ENCODE peak calls at places on chromosomes 12 and 14, in seven cellular contexts. Q is fibroblast of the aortic adventitia; Y is GM23248; A is uterus; L is choroid plexus epithelial cell; D is effector memory CD4-positive, alpha-beta T cell; H is AG04450. M is an unnamed sample.

GRCh38 chr14:72607386-72608125 is 286.3 kb downstream of the DPF3 start:
- DNase-seq in Q (no peak), Y (peak; percentile 55), A (no peak), L (peak; percentile 35), D (no peak), H (no peak), M (peak; percentile 70)

GRCh38 chr14:68137704-68138619 is 318.4 kb downstream of the RAD51B start:
- DNase-seq in Q (peak; percentile 87), Y (peak; percentile 98), A (peak; percentile 35), L (peak; percentile 98), D (no peak), H (peak; percentile 80), M (peak; percentile 90)

GRCh38 chr12:121917950-121918678 is at the start of gene CFAP251:
- DNase-seq in Q (peak; percentile 41), Y (peak; percentile 72), A (peak; percentile 66), L (peak; percentile 68), D (peak; percentile 99), H (no peak), M (peak; percentile 95)

GRCh38 chr12:97748298-97748697 is 285.7 kb downstream of the RMST start:
- DNase-seq in Q (no peak), Y (no peak), A (no peak), L (no peak), D (no peak), H (no peak), M (no peak)

GRCh38 chr14:42335918-42336317 is 729.2 kb downstream of the LRFN5 start:
- DNase-seq in Q (no peak), Y (no peak), A (no peak), L (no peak), D (no peak), H (no peak), M (no peak)

GRCh38 chr12:106863185-106863584 is 88.7 kb downstream of the RIC8B start:
- DNase-seq in Q (no peak), Y (no peak), A (no peak), L (peak; percentile 30), D (no peak), H (no peak), M (no peak)

GRCh38 chr12:74317078-74317581 is 220.5 kb upstream of the ATXN7L3B start:
- DNase-seq in Q (peak; percentile 14), Y (no peak), A (peak; percentile 17), L (peak; percentile 94), D (no peak), H (no peak), M (no peak)

GRCh38 chr12:650983-651382 is 12.3 kb downstream of the NINJ2 start:
- DNase-seq in Q (no peak), Y (no peak), A (no peak), L (peak; percentile 53), D (no peak), H (no peak), M (peak; percentile 27)

GRCh38 chr12:89528434-89528833 is 2.6 kb upstream of the POC1B start:
- DNase-seq in Q (no peak), Y (no peak), A (no peak), L (no peak), D (no peak), H (no peak), M (no peak)

GRCh38 chr14:92926931-92927330 is 4.0 kb downstream of the CHGA start:
- DNase-seq in Q (peak; percentile 24), Y (peak; percentile 32), A (no peak), L (no peak), D (no peak), H (no peak), M (peak; percentile 90)

GRCh38 chr12:96399081-96399918 is 939 bp downstream of the CDK17 start:
- DNase-seq in Q (peak; percentile 63), Y (peak; percentile 84), A (peak; percentile 80), L (peak; percentile 57), D (peak; percentile 72), H (no peak), M (peak; percentile 92)

GRCh38 chr12:41700940-41701339 is 443.7 kb downstream of the GXYLT1 start:
- DNase-seq in Q (no peak), Y (no peak), A (no peak), L (no peak), D (no peak), H (no peak), M (no peak)

DNA sequence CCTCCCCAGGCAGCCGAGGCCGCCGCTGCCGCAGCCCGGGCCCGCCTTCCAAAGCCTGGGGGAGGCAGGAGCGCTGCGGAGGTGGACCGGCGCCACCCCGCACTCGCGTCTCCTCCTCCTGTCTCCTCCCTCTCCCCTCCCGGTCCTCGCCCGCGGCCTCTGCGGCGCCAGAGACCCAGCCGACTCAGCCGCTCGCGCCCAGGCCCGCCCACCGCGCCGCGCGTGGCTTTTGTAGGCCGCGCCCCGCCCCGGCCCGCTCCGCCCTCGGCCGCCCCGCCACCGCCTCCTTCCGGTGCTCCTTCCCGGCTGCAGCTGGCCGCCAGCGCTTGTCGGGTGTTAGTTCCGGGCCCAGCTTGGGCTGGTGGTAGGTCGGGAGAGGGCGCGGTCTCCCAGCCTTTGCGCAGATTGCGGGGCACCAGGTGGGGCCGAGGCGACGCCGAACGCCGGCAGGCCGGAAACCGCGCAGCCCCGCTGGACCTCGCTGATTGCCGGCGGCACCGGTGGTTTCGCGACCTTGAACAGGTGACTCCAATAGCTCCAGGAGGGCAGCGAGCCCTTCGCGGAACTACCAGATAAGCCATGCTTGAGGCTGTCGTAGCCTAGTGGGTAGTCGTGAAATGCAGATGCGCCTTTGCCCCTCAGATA is at the start of gene CAPRIN2:
- DNase-seq in Q (peak; percentile 94), Y (peak; percentile 98), A (peak; percentile 96), L (peak; percentile 96), D (peak; percentile 89), H (peak; percentile 81), M (peak; percentile 98)
- H3K4me3 ChIP-seq in Q (peak within 1 kb of the TSS; percentile 77), Y (peak within 1 kb of the TSS; percentile 85), A (peak within 1 kb of the TSS; percentile 52), L (peak within 1 kb of the TSS; percentile 84), D (peak within 1 kb of the TSS; percentile 72), H (peak within 1 kb of the TSS; percentile 84), M (peak within 1 kb of the TSS; percentile 89)

GRCh38 chr14:44961151-44961729 is 507 bp downstream of the KLHL28 start:
- DNase-seq in Q (peak; percentile 66), Y (peak; percentile 85), A (peak; percentile 55), L (peak; percentile 77), D (peak; percentile 52), H (peak; percentile 20), M (peak; percentile 83)

GRCh38 chr14:44961730-44962572 is at the start of the genes KLHL28 and TOGARAM1:
- DNase-seq in Q (peak; percentile 100), Y (peak; percentile 100), A (peak; percentile 97), L (peak; percentile 100), D (peak; percentile 97), H (peak; percentile 100), M (peak; percentile 93)

GRCh38 chr14:44960646-44961045 is 1.1 kb downstream of the KLHL28 start:
- DNase-seq in Q (peak; percentile 23), Y (peak; percentile 58), A (no peak), L (no peak), D (no peak), H (no peak), M (no peak)

GRCh38 chr14:44959538-44959937 is 2.2 kb downstream of the KLHL28 start:
- DNase-seq in Q (no peak), Y (no peak), A (no peak), L (no peak), D (no peak), H (no peak), M (no peak)

GRCh38 chr14:44960146-44960545 is 1.6 kb downstream of the KLHL28 start:
- DNase-seq in Q (peak; percentile 22), Y (peak; percentile 56), A (no peak), L (no peak), D (no peak), H (no peak), M (no peak)
- H3K4me3 ChIP-seq in Q (peak overlapping the region; percentile 75), Y (peak overlapping the region; percentile 95), A (no peak overlapping the region), L (peak overlapping the region; percentile 97), D (peak overlapping the region; percentile 59), H (peak overlapping the region; percentile 98), M (peak overlapping the region; percentile 92)

GRCh38 chr12:25130741-25131188 is 64.2 kb downstream of the DNAI7 start:
- DNase-seq in Q (peak; percentile 73), Y (peak; percentile 79), A (no peak), L (peak; percentile 72), D (no peak), H (peak; percentile 16), M (no peak)

GRCh38 chr12:25131270-25131669 is 63.7 kb downstream of the DNAI7 start:
- DNase-seq in Q (no peak), Y (no peak), A (no peak), L (no peak), D (no peak), H (no peak), M (no peak)

GRCh38 chr12:25135531-25136154 is 59.3 kb downstream of the DNAI7 start:
- DNase-seq in Q (no peak), Y (no peak), A (no peak), L (no peak), D (no peak), H (no peak), M (no peak)
- H3K4me3 ChIP-seq in Q (no peak overlapping the region), Y (no peak overlapping the region), A (no peak overlapping the region), L (no peak overlapping the region), D (no peak overlapping the region), H (no peak overlapping the region), M (no peak overlapping the region)

GRCh38 chr12:15774819-15775218 is 14.4 kb downstream of the EPS8 start:
- DNase-seq in Q (peak; percentile 51), Y (peak; percentile 70), A (no peak), L (peak; percentile 77), D (no peak), H (no peak), M (no peak)
- H3K4me3 ChIP-seq in Q (no peak overlapping the region), Y (peak overlapping the region; percentile 4), A (no peak overlapping the region), L (no peak overlapping the region), D (no peak overlapping the region), H (no peak overlapping the region), M (no peak overlapping the region)

GRCh38 chr12:53097564-53098353 is at the start of gene IGFBP6:
- DNase-seq in Q (peak; percentile 40), Y (peak; percentile 90), A (peak; percentile 77), L (peak; percentile 18), D (peak; percentile 53), H (no peak), M (peak; percentile 88)

GRCh38 chr12:53096089-53096741 is 1.3 kb upstream of the IGFBP6 start:
- DNase-seq in Q (peak; percentile 95), Y (peak; percentile 95), A (peak; percentile 87), L (peak; percentile 25), D (no peak), H (peak; percentile 46), M (peak; percentile 95)

GRCh38 chr12:53097207-53097563 is 282 bp upstream of the IGFBP6 start:
- DNase-seq in Q (peak; percentile 73), Y (peak; percentile 64), A (no peak), L (peak; percentile 10), D (no peak), H (no peak), M (no peak)

GRCh38 chr12:53098354-53098981 is 1.0 kb downstream of the IGFBP6 start:
- DNase-seq in Q (peak; percentile 80), Y (peak; percentile 92), A (peak; percentile 73), L (peak; percentile 52), D (no peak), H (no peak), M (peak; percentile 90)

DNA sequence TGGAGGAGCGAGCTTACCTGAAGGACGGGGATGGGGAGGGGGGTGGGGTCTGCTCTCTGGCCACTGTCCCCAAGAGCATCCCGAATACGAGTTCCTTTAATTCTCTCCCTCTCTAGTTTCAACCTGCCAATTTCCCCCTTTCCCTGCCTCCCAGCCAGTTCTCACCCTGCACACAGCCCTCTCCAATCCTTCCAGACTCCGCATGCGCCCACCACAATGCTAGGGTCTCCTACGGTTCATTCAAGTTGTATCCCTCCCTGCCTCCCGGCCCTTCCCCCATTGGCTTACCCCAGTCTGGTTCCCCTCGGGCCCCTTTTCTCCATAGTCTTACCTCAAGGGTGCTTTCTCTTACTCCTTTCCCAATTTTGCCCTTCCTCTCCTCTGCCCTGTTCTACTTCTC is 706 bp upstream of the IGFBP6 start:
- DNase-seq in Q (peak; percentile 10), Y (no peak), A (no peak), L (no peak), D (no peak), H (no peak), M (peak; percentile 69)
- H3K4me3 ChIP-seq in Q (peak overlapping the region; percentile 83), Y (peak overlapping the region; percentile 85), A (peak overlapping the region; percentile 80), L (peak overlapping the region; percentile 72), D (no peak overlapping the region), H (peak overlapping the region; percentile 77), M (peak overlapping the region; percentile 79)

GRCh38 chr12:95336387-95337067 is 118.9 kb downstream of the VEZT start:
- DNase-seq in Q (peak; percentile 90), Y (peak; percentile 83), A (peak; percentile 70), L (peak; percentile 94), D (no peak), H (peak; percentile 70), M (peak; percentile 87)
- H3K4me3 ChIP-seq in Q (peak overlapping the region; percentile 3), Y (peak overlapping the region; percentile 43), A (no peak overlapping the region), L (peak overlapping the region; percentile 22), D (no peak overlapping the region), H (peak overlapping the region; percentile 14), M (peak overlapping the region; percentile 52)